ENCODE peak calls at places on chromosomes 2 and 18, in seven cellular contexts. K is left cardiac atrium; Q is GM04504; P is activated naive CD4-positive, alpha-beta T cell treated with anti-CD3 and anti-CD28 coated beads for 36 hours; J is PC-9; Z is stimulated activated CD8-positive, alpha-beta memory T cell treated with anti-CD3 and anti-CD28 coated beads, Interleukin-2, amount 100 ng/mL, for 48 hours; E is hypothalamus. H is an unnamed sample.

GRCh38 chr2:61770746-61771145 is 83.1 kb downstream of the FAM161A start:
- DNase-seq in Q (no peak), K (no peak), J (peak; percentile 74), P (no peak), Z (no peak), E (no peak), H (no peak)

GRCh38 chr2:8855019-8855418 is 17.6 kb upstream of the KIDINS220 start:
- DNase-seq in K (no peak), J (no peak), Q (no peak), Z (no peak), P (no peak), E (no peak), H (no peak)

GRCh38 chr18:76928179-76928868 is 106.0 kb downstream of the ZNF236 start:
- DNase-seq in Q (no peak), Z (no peak), E (no peak), P (no peak), J (no peak), K (no peak), H (no peak)

GRCh38 chr2:30404354-30405265 is 42.4 kb upstream of the LCLAT1 start:
- DNase-seq in J (no peak), E (no peak), P (no peak), Z (no peak), K (no peak), Q (no peak), H (no peak)

GRCh38 chr2:99701503-99701902 is 211.7 kb upstream of the REV1 start:
- DNase-seq in E (no peak), J (no peak), K (no peak), P (no peak), Q (no peak), Z (no peak), H (no peak)

GRCh38 chr2:198259496-198259895 is 455.1 kb downstream of the PLCL1 start:
- DNase-seq in E (no peak), K (no peak), J (no peak), Q (no peak), P (no peak), Z (no peak), H (no peak)

GRCh38 chr18:36424741-36425142 is 127.2 kb downstream of the FHOD3 start:
- DNase-seq in P (no peak), J (no peak), K (no peak), Q (no peak), E (no peak), Z (no peak), H (no peak)

GRCh38 chr2:217795706-217796465 is 206.9 kb downstream of the TNS1 start:
- DNase-seq in P (no peak), Z (no peak), J (no peak), E (no peak), Q (no peak), K (no peak), H (no peak)

GRCh38 chr2:217911283-217911965 is 91.4 kb downstream of the TNS1 start:
- DNase-seq in P (no peak), J (no peak), Z (no peak), K (peak; percentile 52), Q (no peak), E (no peak), H (no peak)

GRCh38 chr2:163693484-163693883 is 42.3 kb downstream of the FIGN start:
- DNase-seq in Q (no peak), E (no peak), Z (no peak), P (no peak), J (no peak), K (no peak), H (no peak)

GRCh38 chr2:795245-796041 is 118.2 kb upstream of the TMEM18 start:
- DNase-seq in Q (no peak), P (no peak), E (no peak), Z (no peak), J (no peak), K (no peak), H (no peak)

GRCh38 chr18:5600376-5601071 is 56.7 kb upstream of the EPB41L3 start:
- DNase-seq in Q (no peak), Z (no peak), P (no peak), J (no peak), E (no peak), K (no peak), H (no peak)

GRCh38 chr18:26357960-26358359 is 131.7 kb downstream of the TAF4B start:
- DNase-seq in E (no peak), J (no peak), P (no peak), Q (no peak), K (no peak), Z (no peak), H (no peak)

GRCh38 chr2:190927257-190927656 is 46.6 kb downstream of the GLS start:
- DNase-seq in K (no peak), Q (no peak), J (no peak), E (no peak), Z (no peak), P (no peak), H (no peak)

GRCh38 chr18:49212819-49213218 is 247.6 kb downstream of the DYM start:
- DNase-seq in K (no peak), Z (no peak), J (no peak), Q (no peak), E (no peak), P (no peak), H (no peak)

GRCh38 chr2:212005077-212005671 is 533.4 kb downstream of the ERBB4 start:
- DNase-seq in E (no peak), K (peak; percentile 24), P (peak; percentile 6), J (no peak), Q (no peak), Z (no peak), H (no peak)

GRCh38 chr2:151325696-151326095 is 31.7 kb upstream of the TNFAIP6 start:
- DNase-seq in P (no peak), Z (no peak), E (no peak), J (no peak), K (no peak), Q (no peak), H (no peak)

GRCh38 chr18:65938592-65939372 is 188.0 kb downstream of the CDH7 start:
- DNase-seq in Q (no peak), E (no peak), P (peak; percentile 13), Z (no peak), J (peak; percentile 10), K (no peak), H (no peak)

GRCh38 chr2:233844064-233844807 is 10.1 kb downstream of the HJURP start:
- DNase-seq in Q (no peak), J (no peak), E (no peak), Z (no peak), K (no peak), P (no peak), H (no peak)

GRCh38 chr18:10580215-10580614 is 54.4 kb downstream of the NAPG start:
- DNase-seq in Q (no peak), Z (no peak), P (no peak), E (no peak), J (no peak), K (no peak), H (no peak)

GRCh38 chr2:68284896-68285295 is 32.6 kb upstream of the PPP3R1 start:
- DNase-seq in E (no peak), P (no peak), J (no peak), K (peak; percentile 27), Q (peak; percentile 80), Z (no peak), H (no peak)

GRCh38 chr2:11750422-11750821 is 4.0 kb downstream of the LPIN1 start:
- DNase-seq in E (no peak), Q (no peak), K (no peak), J (peak; percentile 7), P (peak; percentile 82), Z (no peak), H (no peak)

GRCh38 chr2:108968619-108969018 is 20.4 kb downstream of the EDAR start:
- DNase-seq in P (peak; percentile 63), E (no peak), K (no peak), Z (no peak), Q (no peak), J (peak; percentile 48), H (no peak)

GRCh38 chr2:96427917-96428316 is 77.2 kb downstream of the NEURL3 start:
- DNase-seq in J (peak; percentile 96), E (no peak), K (no peak), Q (peak; percentile 36), Z (no peak), P (peak; percentile 61), H (no peak)

GRCh38 chr2:198692907-198693510 is 764.7 kb downstream of the SATB2 start:
- DNase-seq in Q (no peak), Z (no peak), J (no peak), E (no peak), K (no peak), P (no peak), H (no peak)

GRCh38 chr2:74146929-74147728 is 583 bp downstream of the BOLA3 start:
- DNase-seq in J (no peak), Z (no peak), K (no peak), E (no peak), P (peak; percentile 68), Q (no peak), H (no peak)

GRCh38 chr2:30230479-30230854 is 867 bp upstream of the LBH start:
- DNase-seq in K (peak; percentile 47), P (peak; percentile 34), Q (no peak), J (no peak), E (no peak), Z (no peak), H (peak; percentile 41)

GRCh38 chr2:197163755-197164753 is 146.5 kb downstream of the ANKRD44 start:
- DNase-seq in K (peak; percentile 38), E (peak; percentile 12), J (no peak), P (no peak), Q (no peak), Z (no peak), H (no peak)

H was measured in substantia nigra.